ENCODE peak calls at places on chromosome 20, in four cellular contexts. N is GM23248, Q is heart left ventricle, B is mesothelial cell of epicardium. P is an unnamed sample.

GRCh38 chr20:41733151-41733550 is 115.0 kb upstream of the CHD6 start:
- DNase-seq in N (peak; percentile 6), B (no peak), Q (no peak), P (no peak)

GRCh38 chr20:47003223-47003622 is 108.6 kb downstream of the EYA2 start:
- DNase-seq in B (no peak), N (no peak), Q (no peak), P (no peak)

GRCh38 chr20:16671753-16672152 is 58.1 kb upstream of the SNRPB2 start:
- DNase-seq in Q (no peak), B (no peak), N (no peak), P (no peak)

GRCh38 chr20:33279261-33279910 is 3.6 kb upstream of the BPIFB1 start:
- DNase-seq in B (no peak), N (no peak), Q (no peak), P (no peak)

GRCh38 chr20:2986466-2986865 is 57.0 kb upstream of the GNRH2 start:
- DNase-seq in N (peak; percentile 91), B (no peak), Q (no peak), P (no peak)

GRCh38 chr20:41078329-41078728 is 49.7 kb downstream of the TOP1 start:
- DNase-seq in B (no peak), N (peak; percentile 67), Q (peak; percentile 13), P (no peak)

GRCh38 chr20:25090492-25091429 is 8.8 kb upstream of the VSX1 start:
- DNase-seq in Q (no peak), N (no peak), B (no peak), P (no peak)

GRCh38 chr20:41469868-41470267 is 103.2 kb upstream of the EMILIN3 start:
- DNase-seq in Q (peak; percentile 77), B (no peak), N (peak; percentile 35), P (no peak)

GRCh38 chr20:325889-326644 is 715 bp downstream of the SOX12 start:
- DNase-seq in B (peak; percentile 60), Q (peak; percentile 68), N (peak; percentile 84), P (no peak)

GRCh38 chr20:19473894-19474293 is 261.5 kb downstream of the SLC24A3 start:
- DNase-seq in N (no peak), B (no peak), Q (no peak), P (no peak)

GRCh38 chr20:54194724-54195438 is 13.0 kb upstream of the PFDN4 start:
- DNase-seq in N (peak; percentile 54), Q (no peak), B (no peak), P (peak; percentile 15)

GRCh38 chr20:59777321-59777705 is 156.1 kb downstream of the SYCP2 start:
- DNase-seq in Q (no peak), N (no peak), B (no peak), P (no peak)

GRCh38 chr20:43568706-43569105 is 9.9 kb downstream of the SGK2 start:
- DNase-seq in N (no peak), B (no peak), Q (no peak), P (no peak)

GRCh38 chr20:48942730-48943129 is 21.2 kb downstream of the ARFGEF2 start:
- DNase-seq in Q (no peak), B (no peak), N (no peak), P (no peak)

GRCh38 chr20:33014336-33015113 is 7.0 kb downstream of the BPIFB2 start:
- DNase-seq in Q (no peak), N (no peak), B (no peak), P (no peak)

GRCh38 chr20:21156266-21156665 is 30.4 kb downstream of the KIZ start:
- DNase-seq in N (peak; percentile 73), Q (no peak), B (no peak), P (no peak)

P was measured in H54.